ENCODE peak calls at places on chromosomes 6 and 20, in seven cellular contexts. F, E, Y, I, Z, R and X are unnamed samples.
A peak's percentile ranks its signal among the peaks of the same experiment; 100 is the strongest.

GRCh38 chr6:118080547-118080946 is 173.5 kb downstream of the SLC35F1 start:
- DNase-seq in Y (no peak), I (peak; percentile 2), F (no peak), Z (no peak), E (peak; percentile 60), R (no peak), X (no peak)

GRCh38 chr6:75611702-75612375 is 10.2 kb downstream of the SENP6 start:
- DNase-seq in F (no peak), Z (peak; percentile 75), Y (no peak), E (no peak), I (no peak), R (no peak), X (no peak)

GRCh38 chr6:797479-798077 is 104.6 kb upstream of the EXOC2 start:
- DNase-seq in F (peak; percentile 21), E (peak; percentile 80), Z (peak; percentile 79), I (peak; percentile 81), Y (peak; percentile 72), R (no peak), X (peak; percentile 55)

GRCh38 chr6:8526619-8527018 is 91.3 kb upstream of the SLC35B3 start:
- DNase-seq in I (no peak), Y (no peak), F (no peak), R (no peak), E (peak; percentile 25), Z (no peak), X (no peak)

GRCh38 chr6:19805146-19805515 is 32.0 kb upstream of the ID4 start:
- DNase-seq in I (peak; percentile 30), Z (peak; percentile 64), E (peak; percentile 4), R (no peak), Y (no peak), F (no peak), X (peak; percentile 7)

GRCh38 chr6:7469696-7470095 is 71.8 kb upstream of the DSP start:
- DNase-seq in Y (no peak), Z (peak; percentile 41), I (no peak), R (no peak), E (no peak), F (no peak), X (no peak)

GRCh38 chr6:106972500-106972899 is 2.0 kb downstream of the CD24 start:
- DNase-seq in E (no peak), R (no peak), I (no peak), F (no peak), Y (peak; percentile 62), Z (no peak), X (no peak)

GRCh38 chr6:106823058-106823457 is 151.5 kb downstream of the CD24 start:
- DNase-seq in F (no peak), Y (no peak), E (no peak), Z (no peak), R (no peak), I (no peak), X (no peak)

GRCh38 chr6:170228581-170229310 is 62.1 kb downstream of the DLL1 start:
- DNase-seq in R (no peak), Y (no peak), I (no peak), E (no peak), F (no peak), Z (no peak), X (no peak)

GRCh38 chr6:35445691-35446090 is 6.4 kb upstream of the FANCE start:
- DNase-seq in Z (peak; percentile 26), E (no peak), F (no peak), I (peak; percentile 26), Y (no peak), R (no peak), X (no peak)

GRCh38 chr20:62666736-62667529 is 24.6 kb downstream of the SLCO4A1 start:
- DNase-seq in R (no peak), Y (no peak), F (no peak), E (no peak), Z (no peak), I (no peak), X (no peak)

GRCh38 chr6:170082531-170083187 is 208.2 kb downstream of the DLL1 start:
- DNase-seq in R (peak; percentile 4), E (no peak), Z (no peak), Y (no peak), I (no peak), F (no peak), X (no peak)

GRCh38 chr6:2542858-2543218 is 207.9 kb downstream of the MYLK4 start:
- DNase-seq in R (no peak), I (peak; percentile 97), F (peak; percentile 39), E (no peak), Z (peak; percentile 30), Y (no peak), X (peak; percentile 91)

GRCh38 chr6:31042801-31043200 is 32.5 kb downstream of the MUC22 start:
- DNase-seq in E (peak; percentile 88), F (no peak), R (peak; percentile 55), I (peak; percentile 73), Y (peak; percentile 74), Z (peak; percentile 63), X (peak; percentile 44)

GRCh38 chr6:148885154-148885870 is 138.5 kb downstream of the UST start:
- DNase-seq in Y (no peak), Z (peak; percentile 79), E (no peak), R (no peak), I (no peak), F (peak; percentile 70), X (no peak)

GRCh38 chr6:148221580-148221979 is 121.1 kb upstream of the SASH1 start:
- DNase-seq in Z (peak; percentile 19), Y (no peak), F (no peak), I (no peak), R (no peak), E (peak; percentile 27), X (no peak)

GRCh38 chr6:46042355-46042999 is 26.8 kb upstream of the CLIC5 start:
- DNase-seq in E (peak; percentile 75), R (no peak), I (peak; percentile 76), F (no peak), Z (peak; percentile 62), Y (peak; percentile 65), X (peak; percentile 50)

GRCh38 chr6:26432622-26433021 is 7.7 kb upstream of the BTN3A3 start:
- DNase-seq in F (no peak), Z (peak; percentile 27), R (no peak), E (no peak), I (peak; percentile 89), Y (no peak), X (peak; percentile 84)

GRCh38 chr6:47434372-47435253 is 43.0 kb upstream of the CD2AP start:
- DNase-seq in I (no peak), Z (no peak), Y (no peak), R (no peak), F (no peak), E (no peak), X (no peak)

GRCh38 chr20:50689864-50690263 is 1.5 kb downstream of the RIPOR3 start:
- DNase-seq in Z (peak; percentile 61), E (no peak), F (no peak), I (peak; percentile 84), Y (no peak), R (no peak), X (no peak)

GRCh38 chr20:50686767-50687266 is 4.5 kb downstream of the RIPOR3 start:
- DNase-seq in Z (no peak), F (no peak), Y (peak; percentile 56), E (no peak), I (no peak), R (no peak), X (no peak)

GRCh38 chr20:50690562-50690978 is 772 bp downstream of the RIPOR3 start:
- DNase-seq in Z (no peak), F (no peak), E (peak; percentile 62), R (no peak), Y (no peak), I (peak; percentile 70), X (no peak)

GRCh38 chr20:50690979-50691584 is at the start of gene RIPOR3:
- DNase-seq in Y (peak; percentile 34), F (no peak), Z (peak; percentile 60), E (peak; percentile 64), R (peak; percentile 34), I (peak; percentile 76), X (no peak)

GRCh38 chr20:50688256-50688655 is 3.1 kb downstream of the RIPOR3 start:
- DNase-seq in F (no peak), R (no peak), E (no peak), I (no peak), Y (no peak), Z (no peak), X (no peak)
- H3K4me3 ChIP-seq in F (no peak overlapping the region), R (no peak overlapping the region), E (no peak overlapping the region), I (no peak overlapping the region), Y (no peak overlapping the region), Z (no peak overlapping the region), X (no peak overlapping the region)

GRCh38 chr6:15036690-15037245 is 209.1 kb upstream of the JARID2 start:
- DNase-seq in F (no peak), Z (no peak), E (no peak), I (no peak), Y (peak; percentile 96), R (no peak), X (no peak)
- H3K4me3 ChIP-seq in F (no peak overlapping the region), Z (no peak overlapping the region), E (no peak overlapping the region), I (no peak overlapping the region), Y (no peak overlapping the region), R (no peak overlapping the region), X (no peak overlapping the region)

GRCh38 chr6:42103218-42103617 is 39.2 kb downstream of the C6orf132 start:
- DNase-seq in E (no peak), Y (peak; percentile 42), Z (no peak), R (no peak), I (no peak), F (no peak), X (no peak)

GRCh38 chr6:42105714-42106662 is 36.4 kb downstream of the C6orf132 start:
- DNase-seq in Y (peak; percentile 53), F (no peak), I (no peak), Z (no peak), R (no peak), E (no peak), X (no peak)

GRCh38 chr6:42103753-42104094 is 38.7 kb downstream of the C6orf132 start:
- DNase-seq in F (no peak), Y (no peak), R (no peak), Z (no peak), I (no peak), E (no peak), X (no peak)

GRCh38 chr6:42104807-42105713 is 37.4 kb downstream of the C6orf132 start:
- DNase-seq in F (no peak), Y (no peak), R (no peak), I (no peak), E (peak; percentile 72), Z (no peak), X (no peak)

GRCh38 chr6:42104095-42104806 is 38.2 kb downstream of the C6orf132 start:
- DNase-seq in R (peak; percentile 70), F (no peak), Y (peak; percentile 84), Z (no peak), I (peak; percentile 82), E (peak; percentile 90), X (peak; percentile 32)
- H3K4me3 ChIP-seq in R (peak overlapping the region; percentile 30), F (peak overlapping the region; percentile 25), Y (no peak overlapping the region), Z (no peak overlapping the region), I (peak overlapping the region; percentile 52), E (peak overlapping the region; percentile 71), X (peak overlapping the region; percentile 43)

DNA sequence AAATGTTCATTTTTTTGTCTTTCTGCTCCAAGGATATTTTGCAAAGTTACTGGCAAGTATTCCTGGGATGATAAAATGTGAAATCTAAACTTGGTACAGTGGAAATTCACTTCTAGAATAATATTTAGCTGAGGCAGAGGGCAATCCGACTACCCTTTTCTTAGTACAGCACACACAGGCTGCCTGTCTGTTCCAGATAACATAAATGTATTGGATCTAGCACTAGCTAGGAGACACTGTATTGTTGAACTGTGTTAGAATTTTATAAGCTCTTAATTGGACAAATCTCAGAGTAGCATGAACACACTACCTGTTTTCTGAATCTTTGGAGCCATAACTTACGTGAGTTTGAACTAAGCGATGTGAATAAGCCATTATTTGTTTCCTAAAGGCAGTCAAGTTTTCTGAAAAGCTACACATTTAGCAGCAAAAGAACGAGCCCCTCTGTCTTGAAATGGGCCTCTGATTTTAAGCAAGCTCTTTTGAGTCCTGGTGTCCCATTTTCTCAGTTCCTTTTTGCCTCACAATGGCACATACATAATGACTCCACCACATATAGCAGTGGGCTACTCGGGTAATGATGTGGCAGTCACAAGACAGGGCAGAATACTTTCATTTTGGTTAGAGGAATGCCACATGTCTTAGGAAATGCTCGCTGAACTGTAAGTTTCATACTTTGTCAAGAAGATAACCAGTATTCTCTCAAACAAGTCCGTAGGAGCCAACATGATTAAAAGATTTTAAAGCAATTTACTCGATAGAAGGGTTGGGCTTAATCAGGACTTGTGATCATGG is 116.5 kb upstream of the ESR1 start:
- DNase-seq in I (peak; percentile 50), R (no peak), F (no peak), E (no peak), Z (peak; percentile 79), Y (no peak), X (no peak)
- H3K4me3 ChIP-seq in I (no peak overlapping the region), R (peak overlapping the region; percentile 29), F (no peak overlapping the region), E (no peak overlapping the region), Z (peak overlapping the region; percentile 70), Y (no peak overlapping the region), X (no peak overlapping the region)